ENCODE peak calls at places on chromosomes 4 and X, in five cellular contexts. Y is endothelial cell, A is cardiac fibroblast, D is H54, Z is osteocyte. C is an unnamed sample.

GRCh38 chrX:47900833-47901232 is 64.1 kb downstream of the ZNF81 start:
- DNase-seq in Y (no peak), A (no peak), D (no peak), Z (no peak), C (no peak)

GRCh38 chr4:144615182-144615581 is 30.8 kb upstream of the HHIP start:
- DNase-seq in Y (no peak), A (no peak), D (no peak), Z (no peak), C (no peak)

GRCh38 chr4:84126061-84126787 is 372.9 kb downstream of the NKX6-1 start:
- DNase-seq in Y (no peak), A (no peak), D (no peak), Z (no peak), C (no peak)

GRCh38 chr4:53671757-53672156 is 80.5 kb upstream of the LNX1 start:
- DNase-seq in Y (no peak), A (no peak), D (no peak), Z (no peak), C (no peak)

GRCh38 chrX:109389917-109390316 is 92.0 kb downstream of the GUCY2F start:
- DNase-seq in Y (no peak), A (no peak), D (no peak), Z (no peak), C (no peak)

GRCh38 chr4:128517739-128518510 is 230.3 kb upstream of the PGRMC2 start:
- DNase-seq in Y (no peak), A (peak), D (peak), Z (no peak), C (peak)

GRCh38 chr4:78940752-78941151 is 1.5 kb upstream of the PAQR3 start:
- DNase-seq in Y (no peak), A (no peak), D (no peak), Z (no peak), C (no peak)

GRCh38 chrX:134738986-134739744 is 80.9 kb upstream of the PLAC1 start:
- DNase-seq in Y (no peak), A (no peak), D (no peak), Z (no peak), C (no peak)

GRCh38 chrX:154775611-154776349 is 13.1 kb downstream of the DKC1 start:
- DNase-seq in Y (no peak), A (peak), D (peak), Z (no peak), C (no peak)

GRCh38 chr4:102427599-102427998 is 73.6 kb upstream of the NFKB1 start:
- DNase-seq in Y (no peak), A (no peak), D (no peak), Z (no peak), C (no peak)

GRCh38 chr4:100257567-100257966 is 67.3 kb upstream of the DDIT4L start:
- DNase-seq in Y (no peak), A (no peak), D (no peak), Z (no peak), C (no peak)

GRCh38 chr4:2958446-2958845 is 4.8 kb downstream of the NOP14 start:
- DNase-seq in Y (no peak), A (no peak), D (no peak), Z (no peak), C (no peak)

GRCh38 chr4:113673450-113673849 is 88.1 kb downstream of the CAMK2D start:
- DNase-seq in Y (no peak), A (no peak), D (no peak), Z (no peak), C (no peak)

GRCh38 chr4:185729300-185729912 is 82.6 kb downstream of the SORBS2 start:
- DNase-seq in Y (no peak), A (peak), D (no peak), Z (no peak), C (no peak)

GRCh38 chr4:185567828-185568442 is 32.6 kb upstream of the PDLIM3 start:
- DNase-seq in Y (no peak), A (peak), D (no peak), Z (no peak), C (peak)

C was measured in posterior vena cava.